ENCODE peak calls at places on chromosomes 3 and 15, in seven cellular contexts. E, J, Y, K, U, I and N are unnamed samples.
A peak's percentile ranks its signal among the peaks of the same experiment; 100 is the strongest.

GRCh38 chr3:112810561-112810960 is 36.1 kb downstream of the CD200R1L start:
- DNase-seq in U (no peak), E (no peak), K (no peak), J (no peak), Y (no peak), I (no peak), N (no peak)

GRCh38 chr3:188052229-188052965 is 101.6 kb upstream of the LPP start:
- DNase-seq in E (peak; percentile 98), Y (peak; percentile 20), I (no peak), K (no peak), U (peak; percentile 84), J (peak; percentile 39), N (peak; percentile 51)

GRCh38 chr3:33704891-33705290 is 13.2 kb downstream of the CLASP2 start:
- DNase-seq in U (no peak), Y (peak; percentile 34), I (no peak), J (no peak), K (no peak), E (no peak), N (no peak)

GRCh38 chr15:65730560-65731172 is 61.4 kb downstream of the DENND4A start:
- DNase-seq in E (no peak), U (peak; percentile 62), K (no peak), I (no peak), J (no peak), Y (peak; percentile 13), N (no peak)

GRCh38 chr3:16205156-16205870 is 30.8 kb downstream of the GALNT15 start:
- DNase-seq in J (no peak), U (no peak), Y (peak; percentile 97), K (no peak), I (no peak), E (no peak), N (no peak)

GRCh38 chr15:51004103-51004536 is 90.6 kb downstream of the TNFAIP8L3 start:
- DNase-seq in U (peak; percentile 70), J (peak; percentile 14), E (no peak), Y (peak; percentile 80), I (no peak), K (no peak), N (no peak)

GRCh38 chr15:69729167-69729748 is 276.6 kb downstream of the RPLP1 start:
- DNase-seq in J (peak; percentile 25), K (no peak), Y (no peak), I (peak; percentile 45), E (no peak), U (peak; percentile 56), N (no peak)

GRCh38 chr3:95235916-95236315 is 1173.1 kb downstream of the NSUN3 start:
- DNase-seq in Y (no peak), E (no peak), U (no peak), I (no peak), J (no peak), K (no peak), N (no peak)

GRCh38 chr3:33299395-33300081 is 22.3 kb downstream of the FBXL2 start:
- DNase-seq in I (no peak), E (no peak), Y (peak; percentile 84), K (no peak), U (peak; percentile 32), J (peak; percentile 64), N (no peak)

GRCh38 chr15:63358296-63359029 is 23.2 kb downstream of the CA12 start:
- DNase-seq in E (no peak), J (no peak), U (no peak), I (no peak), Y (no peak), K (no peak), N (no peak)

GRCh38 chr3:127442551-127442950 is 148.0 kb downstream of the TPRA1 start:
- DNase-seq in U (no peak), I (no peak), J (no peak), Y (no peak), E (no peak), K (no peak), N (no peak)

GRCh38 chr15:49621327-49622210 is 721 bp downstream of the DTWD1 start:
- DNase-seq in E (no peak), J (no peak), U (peak; percentile 32), Y (peak; percentile 9), I (peak; percentile 10), K (no peak), N (no peak)

GRCh38 chr15:49620174-49620573 is 444 bp downstream of the FAM227B start:
- DNase-seq in I (peak; percentile 27), E (no peak), U (peak; percentile 90), K (no peak), J (no peak), Y (peak; percentile 17), N (no peak)

GRCh38 chr15:49620658-49621326 is at the start of the genes DTWD1 and FAM227B:
- DNase-seq in K (peak; percentile 82), J (peak; percentile 97), U (peak; percentile 99), E (peak; percentile 97), Y (peak; percentile 97), I (peak; percentile 98), N (peak; percentile 94)

GRCh38 chr15:49624046-49624445 is 3.2 kb downstream of the DTWD1 start:
- DNase-seq in E (no peak), U (no peak), I (no peak), Y (peak; percentile 32), K (no peak), J (peak; percentile 56), N (no peak)

GRCh38 chr15:49622561-49622960 is 1.7 kb downstream of the DTWD1 start:
- DNase-seq in Y (no peak), J (no peak), I (no peak), U (peak; percentile 31), E (no peak), K (no peak), N (no peak)
- TF ChIP-seq CTCF in Y (no peak), J (peak; percentile 56), I (no peak), U (peak; percentile 21), E (no peak), K (no peak), N (peak; percentile 20)

GRCh38 chr15:84785053-84785452 is 32.1 kb upstream of the ALPK3 start:
- DNase-seq in I (no peak), Y (no peak), K (no peak), J (no peak), E (no peak), U (no peak), N (no peak)

GRCh38 chr15:84784262-84784661 is 32.9 kb upstream of the ALPK3 start:
- DNase-seq in K (no peak), I (no peak), E (no peak), U (no peak), J (no peak), Y (no peak), N (no peak)

GRCh38 chr15:84782346-84782745 is 34.0 kb downstream of the ZNF592 start:
- DNase-seq in J (no peak), I (no peak), K (no peak), Y (no peak), E (no peak), U (no peak), N (no peak)

GRCh38 chr15:84781505-84781904 is 33.1 kb downstream of the ZNF592 start:
- DNase-seq in Y (no peak), J (no peak), U (no peak), I (no peak), K (no peak), E (no peak), N (no peak)

DNA sequence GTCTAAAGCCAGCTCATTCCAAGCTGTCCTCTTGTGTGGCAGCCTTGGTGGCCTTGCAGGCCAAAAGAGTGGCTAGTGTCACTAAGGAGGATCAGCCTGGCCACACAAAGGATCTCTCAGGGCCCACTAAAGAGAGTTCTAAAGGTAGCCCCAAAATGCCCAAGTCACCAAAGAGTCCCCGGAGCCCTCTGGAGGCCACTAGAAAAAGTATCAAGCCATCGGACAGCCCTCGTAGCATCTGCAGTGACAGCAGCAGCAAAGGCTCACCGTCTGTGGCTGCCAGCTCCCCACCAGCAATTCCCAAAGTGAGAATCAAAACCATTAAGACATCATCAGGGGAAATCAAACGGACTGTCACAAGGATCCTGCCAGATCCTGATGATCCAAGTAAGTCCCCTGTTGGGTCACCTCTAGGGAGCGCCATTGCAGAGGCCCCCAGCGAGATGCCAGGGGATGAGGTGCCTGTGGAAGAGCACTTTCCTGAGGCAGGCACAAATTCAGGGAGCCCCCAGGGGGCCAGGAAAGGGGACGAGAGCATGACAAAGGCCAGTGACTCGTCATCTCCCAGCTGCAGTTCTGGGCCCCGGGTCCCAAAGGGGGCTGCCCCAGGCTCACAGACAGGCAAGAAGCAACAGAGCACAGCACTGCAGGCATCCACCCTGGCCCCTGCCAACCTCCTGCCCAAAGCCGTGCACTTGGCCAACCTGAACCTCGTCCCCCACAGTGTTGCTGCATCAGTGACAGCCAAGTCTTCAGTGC is 33.5 kb upstream of the ALPK3 start:
- DNase-seq in E (no peak), J (no peak), U (no peak), K (no peak), I (no peak), Y (no peak), N (no peak)
- H3K4me3 ChIP-seq in E (no peak overlapping the region), J (no peak overlapping the region), U (no peak overlapping the region), K (no peak overlapping the region), I (no peak overlapping the region), Y (no peak overlapping the region), N (no peak overlapping the region)

GRCh38 chr3:58633157-58633865 is 33.3 kb downstream of the FAM3D start:
- DNase-seq in I (no peak), J (no peak), U (no peak), E (no peak), Y (no peak), K (no peak), N (no peak)

GRCh38 chr3:58639001-58639400 is 27.6 kb downstream of the FAM3D start:
- DNase-seq in J (no peak), K (no peak), U (peak; percentile 33), Y (no peak), I (no peak), E (no peak), N (no peak)

GRCh38 chr3:58638586-58638985 is 28.0 kb downstream of the FAM3D start:
- DNase-seq in U (no peak), K (no peak), E (no peak), J (no peak), I (no peak), Y (no peak), N (no peak)

GRCh38 chr3:58637509-58637908 is 29.1 kb downstream of the FAM3D start:
- DNase-seq in K (no peak), I (no peak), J (no peak), Y (no peak), U (no peak), E (no peak), N (no peak)

GRCh38 chr3:58635371-58636285 is 30.9 kb downstream of the FAM3D start:
- DNase-seq in Y (no peak), I (no peak), U (no peak), E (no peak), J (no peak), K (no peak), N (no peak)
- TF ChIP-seq CTCF in Y (no peak), I (no peak), U (no peak), E (no peak), J (no peak), K (no peak), N (no peak)

DNA sequence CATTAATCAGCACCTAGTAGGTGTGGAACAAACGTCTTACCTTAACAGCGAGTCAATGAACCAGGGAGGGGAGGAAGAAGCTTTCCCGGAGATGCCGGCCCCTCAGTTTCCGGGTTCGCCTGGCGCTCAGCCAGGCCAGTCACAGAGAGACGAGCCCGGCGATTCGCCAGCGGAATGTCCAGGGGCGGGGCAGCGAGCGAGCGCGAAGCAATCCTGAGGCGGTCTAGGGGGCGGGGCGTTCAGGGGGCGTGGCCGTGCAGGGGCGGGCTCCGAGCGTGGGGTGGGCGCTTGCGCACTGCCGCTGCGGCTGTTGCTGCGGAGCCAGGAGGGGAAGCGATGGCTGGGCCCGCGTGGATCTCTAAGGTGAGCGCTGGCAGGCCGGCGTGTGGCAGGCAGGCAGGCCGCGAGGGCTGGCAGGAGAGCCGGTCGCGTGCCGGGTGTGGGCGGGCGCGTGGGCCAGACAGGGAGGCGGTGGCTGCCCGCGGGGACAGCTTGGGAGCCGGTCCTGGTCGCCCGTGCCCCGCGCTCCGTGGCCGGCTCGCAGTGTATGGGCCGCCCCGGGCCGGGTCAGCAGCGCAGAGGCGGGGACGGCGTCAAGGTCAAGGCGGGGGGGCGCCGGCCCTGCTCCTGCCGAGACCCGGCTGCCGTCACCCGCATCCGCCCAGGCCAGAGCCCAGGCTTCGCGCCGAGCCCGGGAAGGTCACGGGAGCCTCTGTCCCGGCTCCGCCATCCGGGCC is at the start of gene IDH3A:
- DNase-seq in K (peak; percentile 82), U (peak; percentile 96), I (peak; percentile 98), J (peak; percentile 95), E (peak; percentile 99), Y (peak; percentile 95), N (peak; percentile 70)
- H3K4me3 ChIP-seq in K (peak within 1 kb of the TSS; percentile 79), U (peak within 1 kb of the TSS; percentile 77), I (peak within 1 kb of the TSS; percentile 78), J (peak within 1 kb of the TSS; percentile 71), E (peak within 1 kb of the TSS; percentile 75), Y (peak within 1 kb of the TSS; percentile 76), N (peak within 1 kb of the TSS; percentile 80)